ENCODE peak calls at places on chromosomes 5 and 9, in seven cellular contexts. B is mucosa of descending colon, Q is hepatocyte, M is fibroblast of pulmonary artery, A is fibroblast of lung, L is AG09309, O is upper lobe of right lung. P is an unnamed sample.

GRCh38 chr5:69517763-69518212 is 25.2 kb downstream of the OCLN start:
- DNase-seq in Q (peak; percentile 69), B (peak; percentile 56), O (no peak), A (peak; percentile 73), M (peak; percentile 44), L (no peak), P (no peak)

GRCh38 chr9:34659592-34660253 is 2.7 kb downstream of the CCL27 start:
- DNase-seq in L (no peak), Q (peak; percentile 13), M (no peak), A (no peak), O (no peak), B (peak; percentile 47), P (no peak)

GRCh38 chr9:110283736-110284135 is 27.4 kb upstream of the TXN start:
- DNase-seq in M (no peak), A (no peak), L (no peak), Q (peak; percentile 55), O (no peak), B (no peak), P (no peak)

GRCh38 chr9:127033784-127034183 is 88.7 kb downstream of the ANGPTL2 start:
- DNase-seq in M (peak; percentile 62), L (no peak), Q (no peak), A (peak; percentile 70), O (no peak), B (no peak), P (no peak)

GRCh38 chr5:87121315-87122170 is 146.1 kb upstream of the RASA1 start:
- DNase-seq in A (peak; percentile 87), M (peak; percentile 90), B (peak; percentile 14), O (no peak), L (peak; percentile 61), Q (no peak), P (peak; percentile 62)

GRCh38 chr5:180626661-180627385 is 22.6 kb downstream of the FLT4 start:
- DNase-seq in L (no peak), B (no peak), Q (no peak), M (no peak), O (no peak), A (no peak), P (no peak)

GRCh38 chr5:154406826-154407225 is 39.0 kb upstream of the SAP30L start:
- DNase-seq in B (no peak), O (no peak), A (no peak), M (no peak), Q (no peak), L (no peak), P (no peak)

GRCh38 chr5:14685757-14686156 is 21.2 kb downstream of the OTULIN start:
- DNase-seq in O (no peak), Q (peak; percentile 62), B (peak; percentile 46), A (peak; percentile 75), L (no peak), M (peak; percentile 74), P (no peak)

GRCh38 chr9:121660367-121660766 is 8.9 kb downstream of the DAB2IP start:
- DNase-seq in A (no peak), M (no peak), O (no peak), Q (no peak), L (no peak), B (no peak), P (no peak)

GRCh38 chr5:66713998-66714397 is 117.8 kb downstream of the MAST4 start:
- DNase-seq in L (no peak), A (no peak), O (no peak), B (no peak), M (peak; percentile 38), Q (peak; percentile 48), P (no peak)

GRCh38 chr5:77102549-77102948 is 15.5 kb upstream of the ZBED3 start:
- DNase-seq in M (no peak), B (no peak), Q (no peak), A (no peak), L (no peak), O (no peak), P (no peak)

GRCh38 chr5:157816682-157817268 is 42.2 kb downstream of the CLINT1 start:
- DNase-seq in Q (no peak), L (no peak), M (peak; percentile 47), O (no peak), B (no peak), A (peak; percentile 45), P (no peak)

GRCh38 chr9:134218230-134218629 is 53.9 kb upstream of the RNU6ATAC start:
- DNase-seq in L (no peak), B (no peak), M (no peak), O (no peak), Q (no peak), A (no peak), P (no peak)

GRCh38 chr5:93330506-93330905 is 250.5 kb downstream of the NR2F1-AS1 start:
- DNase-seq in Q (no peak), L (no peak), A (no peak), M (peak; percentile 49), B (no peak), O (no peak), P (no peak)

GRCh38 chr5:14781106-14781505 is 90.5 kb downstream of the ANKH start:
- DNase-seq in M (peak; percentile 12), A (no peak), B (no peak), Q (no peak), O (no peak), L (no peak), P (no peak)

GRCh38 chr5:146620663-146621051 is 104.7 kb upstream of the GPR151 start:
- DNase-seq in M (no peak), B (no peak), L (no peak), Q (no peak), O (no peak), A (no peak), P (no peak)

GRCh38 chr5:7644723-7645122 is 206.2 kb downstream of the CFAP90 start:
- DNase-seq in L (no peak), O (no peak), Q (no peak), B (no peak), A (no peak), M (no peak), P (no peak)

GRCh38 chr5:100901851-100902341 is 1.2 kb downstream of the ST8SIA4 start:
- DNase-seq in O (no peak), L (no peak), Q (peak; percentile 12), B (peak; percentile 49), A (peak; percentile 29), M (peak; percentile 53), P (no peak)

GRCh38 chr5:20028506-20028905 is 40.5 kb upstream of the CDH18 start:
- DNase-seq in B (no peak), Q (no peak), M (peak; percentile 43), A (peak; percentile 53), L (no peak), O (no peak), P (no peak)

GRCh38 chr9:37747271-37747753 is 6.3 kb upstream of the TRMT10B start:
- DNase-seq in M (peak; percentile 77), A (peak; percentile 76), O (peak; percentile 70), Q (peak; percentile 78), B (peak; percentile 77), L (no peak), P (peak; percentile 10)

GRCh38 chr5:150789943-150790611 is 11.5 kb downstream of the SMIM3 start:
- DNase-seq in B (peak; percentile 34), O (no peak), M (peak; percentile 96), A (peak; percentile 98), Q (peak; percentile 81), L (peak; percentile 98), P (peak; percentile 92)

GRCh38 chr9:128550770-128551651 is 1.4 kb upstream of the SPTAN1 start:
- DNase-seq in Q (peak; percentile 16), M (peak; percentile 75), L (no peak), B (no peak), O (no peak), A (no peak), P (no peak)
- TF ChIP-seq CTCF in Q (no peak), M (no peak), L (no peak), B (no peak), O (no peak), A (no peak), P (no peak)

GRCh38 chr9:20684865-20685696 is 1.0 kb downstream of the FOCAD start:
- DNase-seq in M (peak; percentile 87), O (no peak), A (peak; percentile 91), B (no peak), L (peak; percentile 58), Q (peak; percentile 17), P (peak; percentile 25)

GRCh38 chr9:20684035-20684864 is at the start of gene FOCAD:
- DNase-seq in L (peak; percentile 69), B (peak; percentile 96), Q (peak; percentile 99), A (peak; percentile 92), M (peak; percentile 93), O (peak; percentile 98), P (peak; percentile 65)

GRCh38 chr9:20683351-20684034 is 566 bp upstream of the FOCAD start:
- DNase-seq in M (peak; percentile 89), A (peak; percentile 75), Q (peak; percentile 81), L (peak; percentile 45), O (no peak), B (peak; percentile 53), P (peak; percentile 39)

GRCh38 chr9:20689833-20690232 is 5.8 kb downstream of the FOCAD start:
- DNase-seq in O (no peak), M (no peak), B (no peak), L (no peak), A (no peak), Q (no peak), P (no peak)

GRCh38 chr9:20685769-20686168 is 1.7 kb downstream of the FOCAD start:
- DNase-seq in L (no peak), A (no peak), M (no peak), O (no peak), Q (no peak), B (no peak), P (no peak)
- H3K4me3 ChIP-seq in L (no peak overlapping the region), A (peak overlapping the region; percentile 81), M (peak overlapping the region; percentile 68), O (peak overlapping the region; percentile 94), Q (peak overlapping the region; percentile 2), B (no peak overlapping the region), P (no peak overlapping the region)

GRCh38 chr5:97980291-97980690 is 793.2 kb upstream of the RGMB start:
- DNase-seq in Q (no peak), O (no peak), B (no peak), L (no peak), A (no peak), M (peak; percentile 65), P (no peak)

GRCh38 chr5:97991236-97991635 is 782.2 kb upstream of the RGMB start:
- DNase-seq in B (no peak), Q (no peak), A (no peak), O (no peak), M (no peak), L (no peak), P (no peak)

DNA sequence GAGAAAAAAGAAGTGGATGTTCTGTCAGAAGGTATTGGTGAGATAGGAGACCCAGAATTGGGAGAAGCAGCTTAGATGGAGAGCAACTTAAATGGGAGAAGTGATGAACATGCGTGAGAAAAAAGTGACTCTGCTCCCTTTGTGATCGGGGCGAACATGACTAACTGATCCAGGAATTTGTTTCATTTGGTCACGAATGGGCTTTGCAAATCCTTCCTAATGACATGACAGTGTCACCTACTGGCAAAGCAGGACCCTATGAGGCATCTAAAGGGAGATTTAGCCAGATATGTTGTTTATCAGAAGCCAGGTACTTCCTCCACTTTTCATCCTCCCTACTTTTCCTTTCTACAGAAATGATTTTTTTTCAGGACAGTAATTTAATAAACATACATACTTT is 787.4 kb upstream of the RGMB start:
- DNase-seq in Q (no peak), B (no peak), O (no peak), M (peak; percentile 59), L (peak; percentile 28), A (peak; percentile 21), P (peak; percentile 6)
- TF ChIP-seq CTCF in Q (no peak), B (no peak), O (no peak), M (peak; percentile 12), L (no peak), A (no peak), P (no peak)

DNA sequence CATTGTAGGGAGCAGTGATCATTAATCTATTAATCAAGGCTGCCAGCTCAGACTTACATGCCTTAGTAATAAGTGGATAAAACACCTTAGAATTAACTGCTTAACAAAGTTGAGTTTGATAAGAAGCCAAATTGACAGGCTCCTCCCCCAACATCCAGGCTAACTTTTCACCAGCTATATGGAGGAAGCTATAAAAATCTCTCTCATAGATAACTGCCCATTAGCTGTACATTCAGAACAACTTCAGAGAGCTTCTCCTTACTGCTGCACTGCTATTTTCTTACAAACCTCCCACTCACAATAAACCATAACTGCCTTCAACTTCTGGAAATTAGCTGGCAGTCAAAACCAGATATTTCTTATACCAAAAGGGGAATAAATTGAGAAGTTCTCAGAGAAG is 364.1 kb downstream of the PRELID2 start:
- DNase-seq in Q (no peak), B (no peak), O (no peak), A (no peak), L (no peak), M (no peak), P (no peak)
- H3K4me3 ChIP-seq in Q (no peak overlapping the region), B (no peak overlapping the region), O (no peak overlapping the region), A (no peak overlapping the region), L (no peak overlapping the region), M (no peak overlapping the region), P (no peak overlapping the region)